ENCODE peak calls at places on chromosomes 1 and 21, in six cellular contexts. F, O, C, X, R and I are unnamed samples.
A peak's percentile ranks its signal among the peaks of the same experiment; 100 is the strongest.

GRCh38 chr1:60990719-60991100 is 91.7 kb upstream of the NFIA start:
- DNase-seq in C (no peak), X (no peak), O (no peak), F (no peak), R (no peak), I (no peak)

GRCh38 chr1:23619299-23620188 is 60.2 kb upstream of the ID3 start:
- DNase-seq in X (peak; percentile 84), C (no peak), F (no peak), O (peak; percentile 72), R (no peak), I (no peak)

GRCh38 chr1:87814573-87814972 is 485.9 kb downstream of the LMO4 start:
- DNase-seq in C (no peak), F (no peak), R (no peak), O (no peak), X (no peak), I (no peak)

GRCh38 chr1:70143052-70143659 is 62.2 kb downstream of the LRRC40 start:
- DNase-seq in X (no peak), O (no peak), R (no peak), C (peak; percentile 10), F (no peak), I (no peak)

GRCh38 chr21:45534591-45535331 is 7.5 kb downstream of the SLC19A1 start:
- DNase-seq in F (no peak), O (peak; percentile 41), C (peak; percentile 74), R (no peak), X (no peak), I (peak; percentile 84)

GRCh38 chr1:175572932-175573871 is 170.2 kb downstream of the TNR start:
- DNase-seq in O (no peak), X (peak; percentile 1), C (peak; percentile 93), R (no peak), F (no peak), I (no peak)

GRCh38 chr21:27306821-27307746 is 340.2 kb upstream of the ADAMTS5 start:
- DNase-seq in R (no peak), X (no peak), F (peak; percentile 81), O (no peak), C (no peak), I (no peak)

GRCh38 chr1:48853006-48853405 is 76.3 kb upstream of the BEND5 start:
- DNase-seq in R (peak; percentile 0), X (no peak), C (no peak), F (peak; percentile 87), O (no peak), I (no peak)

GRCh38 chr1:92029241-92029922 is 403 bp upstream of the EPHX4 start:
- DNase-seq in R (no peak), F (no peak), O (no peak), C (peak; percentile 32), X (no peak), I (no peak)

GRCh38 chr1:88877382-88877825 is 14.0 kb downstream of the GTF2B start:
- DNase-seq in X (no peak), O (no peak), R (peak; percentile 43), F (no peak), C (peak; percentile 48), I (no peak)

GRCh38 chr1:243851129-243851756 is 1.2 kb upstream of the AKT3 start:
- DNase-seq in O (no peak), R (peak; percentile 23), C (peak; percentile 64), F (no peak), X (no peak), I (no peak)

GRCh38 chr1:111271464-111271801 is 19.2 kb upstream of the CHIA start:
- DNase-seq in O (peak; percentile 52), F (no peak), R (no peak), C (no peak), X (no peak), I (no peak)

GRCh38 chr21:28521932-28522826 is 470.5 kb downstream of the LTN1 start:
- DNase-seq in F (no peak), O (no peak), R (no peak), C (peak; percentile 13), X (no peak), I (no peak)

GRCh38 chr1:155961937-155962336 is 16.4 kb downstream of the ARHGEF2 start:
- DNase-seq in R (no peak), X (no peak), F (peak; percentile 81), C (peak; percentile 84), O (no peak), I (no peak)

GRCh38 chr1:53810497-53810896 is 27.6 kb downstream of the NDC1 start:
- DNase-seq in X (no peak), F (no peak), R (no peak), C (no peak), O (no peak), I (no peak)

GRCh38 chr1:29971703-29972102 is 735.4 kb downstream of the PTPRU start:
- DNase-seq in C (no peak), R (no peak), X (no peak), F (no peak), O (peak; percentile 14), I (no peak)

GRCh38 chr1:9908846-9909221 is 1.2 kb downstream of the CTNNBIP1 start:
- DNase-seq in C (peak; percentile 34), X (no peak), R (no peak), O (no peak), F (no peak), I (no peak)

GRCh38 chr1:32966900-32967299 is 2.3 kb upstream of the RNF19B start:
- DNase-seq in C (no peak), R (no peak), F (no peak), O (no peak), X (no peak), I (no peak)

GRCh38 chr1:44213222-44214112 is at the start of gene DMAP1:
- DNase-seq in R (peak; percentile 83), C (peak; percentile 92), O (peak; percentile 94), X (peak; percentile 84), F (no peak), I (peak; percentile 88)

GRCh38 chr1:187226396-187226795 is 397.6 kb downstream of the PLA2G4A start:
- DNase-seq in O (no peak), X (no peak), F (peak; percentile 35), R (no peak), C (no peak), I (no peak)

GRCh38 chr1:22105611-22106207 is 37.2 kb downstream of the WNT4 start:
- DNase-seq in F (no peak), O (no peak), R (peak; percentile 50), X (peak; percentile 15), C (peak; percentile 67), I (no peak)

GRCh38 chr1:219676012-219676770 is 63.3 kb upstream of the ZC3H11B start:
- DNase-seq in O (no peak), R (no peak), F (no peak), X (no peak), C (no peak), I (no peak)

GRCh38 chr1:226135059-226135651 is 51.4 kb downstream of the ACBD3 start:
- DNase-seq in C (peak; percentile 90), X (no peak), O (peak; percentile 52), R (no peak), F (no peak), I (peak; percentile 90)

GRCh38 chr1:54353959-54354358 is 52.2 kb downstream of the SSBP3 start:
- DNase-seq in R (no peak), O (no peak), C (no peak), X (no peak), F (no peak), I (no peak)

GRCh38 chr1:234272656-234273312 is 100.5 kb upstream of the COA6 start:
- DNase-seq in C (peak; percentile 59), R (no peak), F (no peak), X (no peak), O (no peak), I (no peak)

GRCh38 chr1:84997667-84998600 is 1.0 kb upstream of the MCOLN2 start:
- DNase-seq in X (no peak), O (peak; percentile 70), R (no peak), F (no peak), C (no peak), I (no peak)

GRCh38 chr1:154751690-154752089 is 118.4 kb downstream of the KCNN3 start:
- DNase-seq in F (peak; percentile 62), C (peak; percentile 23), O (no peak), R (peak; percentile 74), X (no peak), I (no peak)

GRCh38 chr21:16117851-16118592 is 388.2 kb downstream of the USP25 start:
- DNase-seq in C (peak; percentile 60), R (no peak), X (no peak), F (peak; percentile 60), O (no peak), I (no peak)

GRCh38 chr21:33452362-33452761 is 27.4 kb downstream of the TMEM50B start:
- DNase-seq in X (no peak), C (no peak), O (no peak), R (no peak), F (no peak), I (no peak)

GRCh38 chr1:30697571-30697970 is 25.8 kb downstream of the MATN1 start:
- DNase-seq in R (no peak), X (no peak), C (no peak), O (no peak), F (no peak), I (no peak)

GRCh38 chr1:50358962-50359361 is 64.3 kb downstream of the DMRTA2 start:
- DNase-seq in R (no peak), F (no peak), X (no peak), C (no peak), O (no peak), I (no peak)

GRCh38 chr1:155197901-155198546 is 9.7 kb downstream of the THBS3 start:
- DNase-seq in X (no peak), C (no peak), O (no peak), F (no peak), R (no peak), I (no peak)

GRCh38 chr1:224703702-224704408 is 87.7 kb downstream of the CNIH3 start:
- DNase-seq in X (no peak), C (no peak), F (no peak), O (no peak), R (no peak), I (no peak)